ENCODE peak calls at places on chromosome 11, in six cellular contexts. M, W, A, J, K and B are unnamed samples.

GRCh38 chr11:120337133-120337895 is 1.1 kb downstream of the ARHGEF12 start:
- DNase-seq in M (peak; percentile 66), W (peak; percentile 22), A (peak; percentile 24), J (no peak), K (peak; percentile 33), B (no peak)

GRCh38 chr11:131904756-131905155 is 534.3 kb downstream of the NTM start:
- DNase-seq in M (no peak), W (no peak), A (no peak), J (peak; percentile 89), K (no peak), B (no peak)

GRCh38 chr11:132349806-132350733 is 979.7 kb downstream of the NTM start:
- DNase-seq in M (no peak), W (no peak), A (no peak), J (peak; percentile 33), K (no peak), B (no peak)

GRCh38 chr11:7512525-7513209 is 1.1 kb upstream of the PPFIBP2 start:
- DNase-seq in M (peak; percentile 88), W (no peak), A (no peak), J (no peak), K (peak; percentile 91), B (no peak)

GRCh38 chr11:111303476-111303875 is 5.1 kb downstream of the POU2AF3 start:
- DNase-seq in M (no peak), W (no peak), A (no peak), J (no peak), K (no peak), B (no peak)

GRCh38 chr11:70758206-70758605 is 359.9 kb downstream of the CTTN start:
- DNase-seq in M (no peak), W (no peak), A (no peak), J (no peak), K (no peak), B (no peak)

GRCh38 chr11:34316347-34317037 is 41.3 kb downstream of the ABTB2 start:
- DNase-seq in M (no peak), W (no peak), A (no peak), J (no peak), K (no peak), B (no peak)

GRCh38 chr11:8267831-8268529 is 4.3 kb upstream of the LMO1 start:
- DNase-seq in M (no peak), W (no peak), A (no peak), J (no peak), K (no peak), B (no peak)

GRCh38 chr11:19723572-19724342 is 11.1 kb downstream of the NAV2 start:
- DNase-seq in M (no peak), W (peak; percentile 17), A (no peak), J (peak; percentile 17), K (peak; percentile 37), B (peak; percentile 70)

GRCh38 chr11:66064571-66064970 is 5.5 kb upstream of the PACS1 start:
- DNase-seq in M (no peak), W (no peak), A (no peak), J (no peak), K (no peak), B (no peak)

GRCh38 chr11:122933434-122933833 is 48.2 kb downstream of the BSX start:
- DNase-seq in M (no peak), W (no peak), A (no peak), J (no peak), K (no peak), B (no peak)

GRCh38 chr11:124769804-124770774 is 8.0 kb upstream of the ESAM start:
- DNase-seq in M (no peak), W (peak; percentile 46), A (no peak), J (peak; percentile 76), K (no peak), B (peak; percentile 79)

GRCh38 chr11:63858628-63859550 is 20.0 kb downstream of the MARK2 start:
- DNase-seq in M (peak; percentile 31), W (no peak), A (no peak), J (peak; percentile 79), K (peak; percentile 41), B (no peak)

GRCh38 chr11:95085117-95085825 is 4.4 kb upstream of the ENDOD1 start:
- DNase-seq in M (no peak), W (no peak), A (no peak), J (no peak), K (no peak), B (no peak)

GRCh38 chr11:64743591-64744543 is at the start of gene RASGRP2:
- DNase-seq in M (peak; percentile 90), W (no peak), A (no peak), J (no peak), K (peak; percentile 87), B (no peak)

GRCh38 chr11:82546556-82547162 is 187.0 kb downstream of the FAM181B start:
- DNase-seq in M (no peak), W (no peak), A (no peak), J (no peak), K (no peak), B (no peak)

GRCh38 chr11:118899296-118899688 is 15.6 kb downstream of the CXCR5 start:
- DNase-seq in M (no peak), W (no peak), A (no peak), J (no peak), K (no peak), B (no peak)